ENCODE peak calls at places on chromosomes 1 and 21, in ten cellular contexts. A is left ventricle myocardium inferior, X is upper lobe of right lung, Z is GM12865, C is cardiac fibroblast, U is A549, N is H9, J is AG04450, T is neural crest cell, G is GM20000. R is an unnamed sample.

GRCh38 chr1:92495392-92496066 is 8.8 kb upstream of the GFI1 start:
- DNase-seq in A (no peak), X (no peak), Z (no peak), C (no peak), U (no peak), N (no peak), J (no peak), T (no peak), G (no peak), R (no peak)

GRCh38 chr1:110319332-110320167 is 19.6 kb upstream of the RBM15 start:
- DNase-seq in A (no peak), X (no peak), Z (no peak), C (no peak), U (no peak), N (no peak), J (no peak), T (no peak), G (no peak), R (no peak)

GRCh38 chr1:1200876-1201810 is 5.2 kb downstream of the TNFRSF18 start:
- DNase-seq in A (peak; percentile 44), X (peak; percentile 81), Z (peak; percentile 50), C (peak; percentile 37), U (peak; percentile 36), N (peak; percentile 45), J (peak; percentile 15), T (no peak), G (peak; percentile 95), R (peak; percentile 84)

GRCh38 chr1:91924146-91924545 is 25.1 kb upstream of the BRDT start:
- DNase-seq in A (no peak), X (no peak), Z (no peak), C (peak; percentile 75), U (peak; percentile 10), N (no peak), J (peak; percentile 51), T (no peak), G (no peak), R (no peak)

GRCh38 chr1:157969693-157970485 is 23.6 kb upstream of the KIRREL1 start:
- DNase-seq in A (no peak), X (no peak), Z (peak; percentile 30), C (peak; percentile 94), U (peak; percentile 72), N (peak; percentile 62), J (peak; percentile 65), T (peak; percentile 63), G (no peak), R (no peak)

GRCh38 chr1:207034998-207035397 is 2.4 kb upstream of the C1orf116 start:
- DNase-seq in A (no peak), X (no peak), Z (peak; percentile 17), C (peak; percentile 68), U (no peak), N (no peak), J (no peak), T (no peak), G (no peak), R (no peak)

GRCh38 chr1:112395832-112396667 is at the start of gene CTTNBP2NL:
- DNase-seq in A (peak; percentile 98), X (peak; percentile 98), Z (peak; percentile 82), C (peak; percentile 93), U (peak; percentile 92), N (peak; percentile 98), J (peak; percentile 85), T (peak; percentile 89), G (peak; percentile 88), R (peak; percentile 97)

GRCh38 chr1:36553591-36554417 is 71.1 kb upstream of the CSF3R start:
- DNase-seq in A (peak; percentile 46), X (peak; percentile 76), Z (peak; percentile 65), C (peak; percentile 64), U (peak; percentile 51), N (peak; percentile 90), J (peak; percentile 6), T (peak; percentile 84), G (peak; percentile 75), R (no peak)

GRCh38 chr1:43534256-43534655 is 3.6 kb downstream of the PTPRF start:
- DNase-seq in A (no peak), X (no peak), Z (no peak), C (no peak), U (no peak), N (no peak), J (no peak), T (no peak), G (no peak), R (no peak)

GRCh38 chr1:43531906-43532584 is 1.4 kb downstream of the PTPRF start:
- DNase-seq in A (no peak), X (peak; percentile 64), Z (no peak), C (no peak), U (no peak), N (no peak), J (no peak), T (no peak), G (no peak), R (no peak)

GRCh38 chr1:43532716-43533115 is 2.0 kb downstream of the PTPRF start:
- DNase-seq in A (no peak), X (peak; percentile 63), Z (no peak), C (no peak), U (no peak), N (no peak), J (no peak), T (no peak), G (no peak), R (no peak)

GRCh38 chr1:43531453-43531905 is 796 bp downstream of the PTPRF start:
- DNase-seq in A (no peak), X (peak; percentile 79), Z (no peak), C (no peak), U (peak; percentile 28), N (no peak), J (no peak), T (peak; percentile 28), G (peak; percentile 62), R (no peak)

GRCh38 chr1:43533615-43534014 is 2.9 kb downstream of the PTPRF start:
- DNase-seq in A (no peak), X (peak; percentile 54), Z (no peak), C (no peak), U (no peak), N (no peak), J (no peak), T (no peak), G (no peak), R (no peak)
- TF ChIP-seq CTCF in A (no peak), X (no peak), Z (no peak), C (no peak), U (no peak), N (no peak), J (no peak), T (no peak), G (no peak), R (no peak)

GRCh38 chr21:16195476-16195875 is 465.7 kb downstream of the USP25 start:
- DNase-seq in A (no peak), X (no peak), Z (no peak), C (peak; percentile 83), U (peak; percentile 39), N (no peak), J (peak; percentile 13), T (no peak), G (no peak), R (no peak)

GRCh38 chr21:16194851-16195251 is 465.1 kb downstream of the USP25 start:
- DNase-seq in A (no peak), X (no peak), Z (no peak), C (peak; percentile 64), U (peak; percentile 40), N (no peak), J (no peak), T (peak; percentile 16), G (no peak), R (no peak)

GRCh38 chr21:16195896-16196443 is 466.2 kb downstream of the USP25 start:
- DNase-seq in A (no peak), X (no peak), Z (no peak), C (peak; percentile 50), U (no peak), N (no peak), J (no peak), T (no peak), G (no peak), R (no peak)

GRCh38 chr21:16192900-16193299 is 463.1 kb downstream of the USP25 start:
- DNase-seq in A (no peak), X (no peak), Z (no peak), C (peak; percentile 66), U (peak; percentile 81), N (no peak), J (no peak), T (no peak), G (no peak), R (no peak)

GRCh38 chr21:16193758-16194606 is 464.2 kb downstream of the USP25 start:
- DNase-seq in A (peak; percentile 58), X (peak; percentile 73), Z (peak; percentile 2), C (peak; percentile 88), U (peak; percentile 81), N (peak; percentile 39), J (peak; percentile 60), T (peak; percentile 22), G (peak; percentile 9), R (no peak)
- TF ChIP-seq CTCF in A (peak; percentile 54), X (peak; percentile 19), Z (no peak), C (peak; percentile 36), U (peak; percentile 30), N (no peak), J (peak; percentile 36), T (no peak), G (no peak), R (peak; percentile 76)

GRCh38 chr21:34688715-34689114 is 19.9 kb downstream of the CLIC6 start:
- DNase-seq in A (no peak), X (no peak), Z (no peak), C (no peak), U (no peak), N (no peak), J (no peak), T (no peak), G (no peak), R (no peak)

GRCh38 chr21:34690041-34690792 is 21.4 kb downstream of the CLIC6 start:
- DNase-seq in A (no peak), X (no peak), Z (no peak), C (no peak), U (no peak), N (no peak), J (no peak), T (no peak), G (no peak), R (no peak)

GRCh38 chr21:34687065-34687464 is 18.3 kb downstream of the CLIC6 start:
- DNase-seq in A (no peak), X (no peak), Z (no peak), C (no peak), U (no peak), N (no peak), J (no peak), T (no peak), G (no peak), R (no peak)

GRCh38 chr21:34690793-34691175 is 22.0 kb downstream of the CLIC6 start:
- DNase-seq in A (no peak), X (no peak), Z (no peak), C (no peak), U (no peak), N (no peak), J (no peak), T (no peak), G (no peak), R (no peak)

GRCh38 chr21:34688145-34688544 is 19.4 kb downstream of the CLIC6 start:
- DNase-seq in A (no peak), X (no peak), Z (no peak), C (peak; percentile 41), U (peak; percentile 18), N (no peak), J (no peak), T (no peak), G (no peak), R (no peak)
- TF ChIP-seq CTCF in A (no peak), X (no peak), Z (no peak), C (peak; percentile 65), U (peak; percentile 50), N (no peak), J (no peak), T (no peak), G (no peak), R (no peak)

DNA sequence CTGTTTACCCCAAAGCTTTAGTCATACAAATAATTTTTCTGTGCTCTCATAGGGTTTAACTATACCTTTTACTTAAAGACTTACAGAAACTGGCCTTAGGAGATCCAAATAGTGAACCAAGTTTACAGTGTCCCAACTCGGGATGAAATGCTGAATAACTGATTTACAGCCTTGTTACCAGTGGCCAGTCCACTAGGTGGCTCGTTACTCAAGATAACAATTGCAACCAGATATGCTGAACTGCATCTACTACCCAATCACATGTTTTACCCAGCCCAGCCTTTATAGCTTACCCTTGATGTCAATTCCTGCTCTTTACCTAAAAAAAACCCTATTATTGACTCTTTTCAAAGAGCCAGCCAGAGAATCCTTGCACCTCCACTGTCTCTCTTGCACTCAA is 1148.8 kb upstream of the ADGRL4 start:
- DNase-seq in A (no peak), X (no peak), Z (no peak), C (peak; percentile 3), U (peak; percentile 11), N (peak; percentile 43), J (no peak), T (no peak), G (no peak), R (no peak)
- TF ChIP-seq CTCF in A (no peak), X (no peak), Z (no peak), C (no peak), U (no peak), N (peak; percentile 67), J (peak; percentile 20), T (peak; percentile 46), G (no peak), R (peak; percentile 46)

R was measured in chondrocyte.